ENCODE peak calls at places on chromosomes 7 and 10, in seven cellular contexts. One of them, this sample, is unnamed.

GRCh38 chr10:131885391-131886165 is 15.2 kb upstream of the PPP2R2D start:
- DNase-seq in cardiac muscle cell: peak; percentile 76
- DNase-seq in astrocyte: no peak
- DNase-seq in tibial artery: peak; percentile 54
- DNase-seq in AG04450: peak; percentile 13
- DNase-seq in body of pancreas: peak; percentile 89
- DNase-seq in fibroblast of lung: peak; percentile 50
- DNase-seq in this sample: peak; percentile 81

GRCh38 chr10:70585555-70586243 is 16.8 kb downstream of the PRF1 start:
- DNase-seq in cardiac muscle cell: no peak
- DNase-seq in astrocyte: no peak
- DNase-seq in tibial artery: no peak
- DNase-seq in AG04450: no peak
- DNase-seq in body of pancreas: no peak
- DNase-seq in fibroblast of lung: no peak
- DNase-seq in this sample: no peak

GRCh38 chr10:123870260-123870659 is 21.3 kb downstream of the CPXM2 start:
- DNase-seq in cardiac muscle cell: no peak
- DNase-seq in astrocyte: peak; percentile 23
- DNase-seq in tibial artery: no peak
- DNase-seq in AG04450: no peak
- DNase-seq in body of pancreas: no peak
- DNase-seq in fibroblast of lung: no peak
- DNase-seq in this sample: no peak

GRCh38 chr10:117532451-117533107 is 10.0 kb upstream of the EMX2 start:
- DNase-seq in cardiac muscle cell: no peak
- DNase-seq in astrocyte: no peak
- DNase-seq in tibial artery: no peak
- DNase-seq in AG04450: no peak
- DNase-seq in body of pancreas: no peak
- DNase-seq in fibroblast of lung: no peak
- DNase-seq in this sample: no peak

GRCh38 chr7:4650471-4651047 is 31.5 kb upstream of the FOXK1 start:
- DNase-seq in cardiac muscle cell: peak; percentile 79
- DNase-seq in astrocyte: peak; percentile 34
- DNase-seq in tibial artery: no peak
- DNase-seq in AG04450: no peak
- DNase-seq in body of pancreas: peak; percentile 29
- DNase-seq in fibroblast of lung: peak; percentile 52
- DNase-seq in this sample: no peak

GRCh38 chr10:26640391-26640790 is 57.1 kb upstream of the PDSS1 start:
- DNase-seq in cardiac muscle cell: no peak
- DNase-seq in astrocyte: no peak
- DNase-seq in tibial artery: no peak
- DNase-seq in AG04450: no peak
- DNase-seq in body of pancreas: no peak
- DNase-seq in fibroblast of lung: no peak
- DNase-seq in this sample: no peak

GRCh38 chr7:30906014-30906413 is 5.6 kb upstream of the AQP1 start:
- DNase-seq in cardiac muscle cell: no peak
- DNase-seq in astrocyte: no peak
- DNase-seq in tibial artery: no peak
- DNase-seq in AG04450: no peak
- DNase-seq in body of pancreas: peak; percentile 61
- DNase-seq in fibroblast of lung: no peak
- DNase-seq in this sample: no peak

GRCh38 chr10:85611746-85612377 is 754.7 kb downstream of the GRID1 start:
- DNase-seq in cardiac muscle cell: no peak
- DNase-seq in astrocyte: no peak
- DNase-seq in tibial artery: no peak
- DNase-seq in AG04450: no peak
- DNase-seq in body of pancreas: no peak
- DNase-seq in fibroblast of lung: no peak
- DNase-seq in this sample: no peak

GRCh38 chr10:35000936-35001335 is 89.2 kb downstream of the CUL2 start:
- DNase-seq in cardiac muscle cell: peak; percentile 57
- DNase-seq in astrocyte: peak; percentile 70
- DNase-seq in tibial artery: no peak
- DNase-seq in AG04450: no peak
- DNase-seq in body of pancreas: no peak
- DNase-seq in fibroblast of lung: no peak
- DNase-seq in this sample: no peak

GRCh38 chr7:137658194-137658900 is 188.4 kb downstream of the DGKI start:
- DNase-seq in cardiac muscle cell: peak; percentile 28
- DNase-seq in astrocyte: no peak
- DNase-seq in tibial artery: no peak
- DNase-seq in AG04450: no peak
- DNase-seq in body of pancreas: no peak
- DNase-seq in fibroblast of lung: no peak
- DNase-seq in this sample: no peak

GRCh38 chr7:100691676-100692577 is 2.1 kb downstream of the GIGYF1 start:
- DNase-seq in cardiac muscle cell: peak; percentile 78
- DNase-seq in astrocyte: peak; percentile 25
- DNase-seq in tibial artery: peak; percentile 75
- DNase-seq in AG04450: no peak
- DNase-seq in body of pancreas: peak; percentile 78
- DNase-seq in fibroblast of lung: peak; percentile 72
- DNase-seq in this sample: peak; percentile 88

GRCh38 chr10:96415896-96416554 is 57.2 kb upstream of the OPALIN start:
- DNase-seq in cardiac muscle cell: peak; percentile 35
- DNase-seq in astrocyte: peak; percentile 25
- DNase-seq in tibial artery: no peak
- DNase-seq in AG04450: no peak
- DNase-seq in body of pancreas: no peak
- DNase-seq in fibroblast of lung: no peak
- DNase-seq in this sample: peak; percentile 5

GRCh38 chr10:98956576-98957260 is 278.9 kb downstream of the HPSE2 start:
- DNase-seq in cardiac muscle cell: peak; percentile 14
- DNase-seq in astrocyte: peak; percentile 13
- DNase-seq in tibial artery: no peak
- DNase-seq in AG04450: no peak
- DNase-seq in body of pancreas: no peak
- DNase-seq in fibroblast of lung: peak; percentile 67
- DNase-seq in this sample: no peak

GRCh38 chr7:12862146-12862545 is 174.7 kb downstream of the ARL4A start:
- DNase-seq in cardiac muscle cell: no peak
- DNase-seq in astrocyte: no peak
- DNase-seq in tibial artery: no peak
- DNase-seq in AG04450: no peak
- DNase-seq in body of pancreas: no peak
- DNase-seq in fibroblast of lung: no peak
- DNase-seq in this sample: no peak

GRCh38 chr7:117323877-117324699 is 1.2 kb upstream of the WNT2 start:
- DNase-seq in cardiac muscle cell: peak; percentile 70
- DNase-seq in astrocyte: peak; percentile 73
- DNase-seq in tibial artery: peak; percentile 34
- DNase-seq in AG04450: peak; percentile 56
- DNase-seq in body of pancreas: peak; percentile 28
- DNase-seq in fibroblast of lung: peak; percentile 40
- DNase-seq in this sample: no peak

GRCh38 chr10:1402016-1402820 is 335.1 kb downstream of the ADARB2 start:
- DNase-seq in cardiac muscle cell: no peak
- DNase-seq in astrocyte: no peak
- DNase-seq in tibial artery: no peak
- DNase-seq in AG04450: no peak
- DNase-seq in body of pancreas: no peak
- DNase-seq in fibroblast of lung: no peak
- DNase-seq in this sample: peak; percentile 9

GRCh38 chr10:100715101-100715444 is 30.3 kb upstream of the PAX2 start:
- DNase-seq in cardiac muscle cell: no peak
- DNase-seq in astrocyte: no peak
- DNase-seq in tibial artery: no peak
- DNase-seq in AG04450: no peak
- DNase-seq in body of pancreas: no peak
- DNase-seq in fibroblast of lung: no peak
- DNase-seq in this sample: no peak

GRCh38 chr7:83579740-83580139 is 69.2 kb downstream of the SEMA3E start:
- DNase-seq in cardiac muscle cell: peak; percentile 9
- DNase-seq in astrocyte: peak; percentile 52
- DNase-seq in tibial artery: no peak
- DNase-seq in AG04450: no peak
- DNase-seq in body of pancreas: no peak
- DNase-seq in fibroblast of lung: peak; percentile 60
- DNase-seq in this sample: no peak

GRCh38 chr10:125171402-125172316 is 11.3 kb upstream of the CTBP2 start:
- DNase-seq in cardiac muscle cell: no peak
- DNase-seq in astrocyte: no peak
- DNase-seq in tibial artery: no peak
- DNase-seq in AG04450: no peak
- DNase-seq in body of pancreas: peak; percentile 30
- DNase-seq in fibroblast of lung: no peak
- DNase-seq in this sample: no peak

GRCh38 chr10:60299961-60300883 is 89.5 kb downstream of the ANK3 start:
- DNase-seq in cardiac muscle cell: peak; percentile 95
- DNase-seq in astrocyte: peak; percentile 98
- DNase-seq in tibial artery: no peak
- DNase-seq in AG04450: no peak
- DNase-seq in body of pancreas: peak; percentile 6
- DNase-seq in fibroblast of lung: no peak
- DNase-seq in this sample: no peak

GRCh38 chr10:60309371-60309770 is 80.3 kb downstream of the ANK3 start:
- DNase-seq in cardiac muscle cell: no peak
- DNase-seq in astrocyte: no peak
- DNase-seq in tibial artery: no peak
- DNase-seq in AG04450: no peak
- DNase-seq in body of pancreas: no peak
- DNase-seq in fibroblast of lung: no peak
- DNase-seq in this sample: no peak

GRCh38 chr10:60303778-60304177 is 85.9 kb downstream of the ANK3 start:
- DNase-seq in cardiac muscle cell: no peak
- DNase-seq in astrocyte: no peak
- DNase-seq in tibial artery: no peak
- DNase-seq in AG04450: no peak
- DNase-seq in body of pancreas: no peak
- DNase-seq in fibroblast of lung: no peak
- DNase-seq in this sample: no peak

GRCh38 chr10:60305394-60305892 is 84.2 kb downstream of the ANK3 start:
- DNase-seq in cardiac muscle cell: peak; percentile 49
- DNase-seq in astrocyte: peak; percentile 75
- DNase-seq in tibial artery: no peak
- DNase-seq in AG04450: no peak
- DNase-seq in body of pancreas: no peak
- DNase-seq in fibroblast of lung: peak; percentile 44
- DNase-seq in this sample: no peak

DNA sequence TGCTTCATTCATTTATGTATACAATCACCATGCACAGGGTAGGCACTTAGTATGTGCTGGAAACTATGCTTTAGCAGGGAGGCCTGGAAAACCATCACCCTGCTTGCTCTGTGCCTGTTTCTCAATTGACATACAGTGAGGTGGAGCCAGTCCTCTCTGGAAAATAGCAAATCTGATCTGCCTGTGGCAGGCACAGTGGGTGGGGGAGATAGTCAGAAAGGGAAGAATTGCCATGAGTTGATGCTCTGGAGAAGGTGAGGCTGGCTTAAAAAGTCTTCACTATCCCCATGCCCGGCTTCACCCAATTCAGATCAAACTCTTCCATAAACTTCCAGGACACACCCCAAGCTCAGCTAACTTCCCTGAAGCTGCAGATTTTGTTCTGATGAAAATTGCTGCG is 84.8 kb downstream of the ANK3 start:
- DNase-seq in cardiac muscle cell: no peak
- DNase-seq in astrocyte: no peak
- DNase-seq in tibial artery: no peak
- DNase-seq in AG04450: no peak
- DNase-seq in body of pancreas: no peak
- DNase-seq in fibroblast of lung: no peak
- DNase-seq in this sample: no peak
- H3K27ac ChIP-seq in cardiac muscle cell: peak overlapping the region; percentile 59
- H3K27ac ChIP-seq in astrocyte: peak overlapping the region; percentile 62
- H3K27ac ChIP-seq in tibial artery: no peak overlapping the region
- H3K27ac ChIP-seq in AG04450: no peak overlapping the region
- H3K27ac ChIP-seq in body of pancreas: no peak overlapping the region
- H3K27ac ChIP-seq in fibroblast of lung: no peak overlapping the region
- H3K27ac ChIP-seq in this sample: no peak overlapping the region

GRCh38 chr7:67105382-67105781 is 108.7 kb downstream of the TYW1 start:
- DNase-seq in cardiac muscle cell: peak; percentile 71
- DNase-seq in astrocyte: peak; percentile 55
- DNase-seq in tibial artery: no peak
- DNase-seq in AG04450: no peak
- DNase-seq in body of pancreas: no peak
- DNase-seq in fibroblast of lung: no peak
- DNase-seq in this sample: no peak

GRCh38 chr7:67100956-67101361 is 104.3 kb downstream of the TYW1 start:
- DNase-seq in cardiac muscle cell: peak; percentile 26
- DNase-seq in astrocyte: no peak
- DNase-seq in tibial artery: no peak
- DNase-seq in AG04450: no peak
- DNase-seq in body of pancreas: no peak
- DNase-seq in fibroblast of lung: no peak
- DNase-seq in this sample: peak; percentile 34
- H3K27ac ChIP-seq in cardiac muscle cell: peak overlapping the region; percentile 58
- H3K27ac ChIP-seq in astrocyte: no peak overlapping the region
- H3K27ac ChIP-seq in tibial artery: no peak overlapping the region
- H3K27ac ChIP-seq in AG04450: no peak overlapping the region
- H3K27ac ChIP-seq in body of pancreas: no peak overlapping the region
- H3K27ac ChIP-seq in fibroblast of lung: no peak overlapping the region
- H3K27ac ChIP-seq in this sample: peak overlapping the region; percentile 61

DNA sequence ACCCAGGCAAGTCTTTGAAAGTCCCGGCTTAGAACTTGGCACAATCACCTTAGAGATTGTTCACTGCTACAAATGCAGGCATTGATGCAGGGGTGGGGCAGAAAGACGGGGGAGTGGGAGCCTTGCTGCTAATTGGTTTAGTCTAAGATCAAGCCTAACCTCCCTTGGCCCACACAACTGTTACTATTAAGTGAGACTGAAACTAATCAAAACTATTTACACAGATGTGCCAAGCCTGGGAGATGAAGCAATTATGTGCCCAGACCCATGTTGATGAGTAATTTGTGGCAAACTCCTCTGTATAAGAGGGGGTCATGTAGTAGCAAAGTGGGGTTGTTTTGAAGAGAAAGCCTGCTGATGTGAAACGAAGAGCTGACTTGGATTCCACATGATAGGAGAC is 178.2 kb upstream of the ITGB1 start:
- DNase-seq in cardiac muscle cell: peak; percentile 57
- DNase-seq in astrocyte: peak; percentile 96
- DNase-seq in tibial artery: no peak
- DNase-seq in AG04450: no peak
- DNase-seq in body of pancreas: no peak
- DNase-seq in fibroblast of lung: peak; percentile 67
- DNase-seq in this sample: no peak
- H3K27ac ChIP-seq in cardiac muscle cell: no peak overlapping the region
- H3K27ac ChIP-seq in astrocyte: peak overlapping the region; percentile 74
- H3K27ac ChIP-seq in tibial artery: no peak overlapping the region
- H3K27ac ChIP-seq in AG04450: peak overlapping the region; percentile 47
- H3K27ac ChIP-seq in body of pancreas: no peak overlapping the region
- H3K27ac ChIP-seq in fibroblast of lung: peak overlapping the region; percentile 54
- H3K27ac ChIP-seq in this sample: no peak overlapping the region

GRCh38 chr10:114714281-114714741 is 56.2 kb upstream of the ABLIM1 start:
- DNase-seq in cardiac muscle cell: peak; percentile 82
- DNase-seq in astrocyte: peak; percentile 98
- DNase-seq in tibial artery: no peak
- DNase-seq in AG04450: peak; percentile 95
- DNase-seq in body of pancreas: no peak
- DNase-seq in fibroblast of lung: peak; percentile 88
- DNase-seq in this sample: peak; percentile 71
- H3K27ac ChIP-seq in cardiac muscle cell: peak overlapping the region; percentile 99
- H3K27ac ChIP-seq in astrocyte: peak overlapping the region; percentile 89
- H3K27ac ChIP-seq in tibial artery: peak overlapping the region; percentile 53
- H3K27ac ChIP-seq in AG04450: peak overlapping the region; percentile 77
- H3K27ac ChIP-seq in body of pancreas: no peak overlapping the region
- H3K27ac ChIP-seq in fibroblast of lung: peak overlapping the region; percentile 49
- H3K27ac ChIP-seq in this sample: no peak overlapping the region

GRCh38 chr7:55074008-55074499 is 55.2 kb downstream of the EGFR start:
- DNase-seq in cardiac muscle cell: peak; percentile 72
- DNase-seq in astrocyte: peak; percentile 88
- DNase-seq in tibial artery: no peak
- DNase-seq in AG04450: no peak
- DNase-seq in body of pancreas: peak; percentile 51
- DNase-seq in fibroblast of lung: peak; percentile 85
- DNase-seq in this sample: peak; percentile 94
- H3K27ac ChIP-seq in cardiac muscle cell: no peak overlapping the region
- H3K27ac ChIP-seq in astrocyte: peak overlapping the region; percentile 97
- H3K27ac ChIP-seq in tibial artery: peak overlapping the region; percentile 39
- H3K27ac ChIP-seq in AG04450: peak overlapping the region; percentile 92
- H3K27ac ChIP-seq in body of pancreas: peak overlapping the region; percentile 32
- H3K27ac ChIP-seq in fibroblast of lung: peak overlapping the region; percentile 88
- H3K27ac ChIP-seq in this sample: peak overlapping the region; percentile 58